ENCODE peak calls at places on chromosomes 16 and 17, in six cellular contexts. One of them, this sample, is unnamed.

GRCh38 chr16:72664122-72664479 is 383.8 kb downstream of the ZFHX3 start:
- DNase-seq in GM19239: no peak
- DNase-seq in activated B cell treated with CpG ODN at 0.5 μM for 24 hours: no peak
- DNase-seq in NCI-H345: peak; percentile 36
- DNase-seq in activated CD4-positive, CD25-positive, alpha-beta regulatory T cell: no peak
- DNase-seq in T1000: no peak
- DNase-seq in this sample: no peak

GRCh38 chr16:66636199-66636598 is 31.7 kb downstream of the CMTM3 start:
- DNase-seq in GM19239: no peak
- DNase-seq in activated B cell treated with CpG ODN at 0.5 μM for 24 hours: no peak
- DNase-seq in NCI-H345: no peak
- DNase-seq in activated CD4-positive, CD25-positive, alpha-beta regulatory T cell: no peak
- DNase-seq in T1000: no peak
- DNase-seq in this sample: no peak

GRCh38 chr17:37274432-37274831 is 101.4 kb upstream of the C17orf78 start:
- DNase-seq in GM19239: no peak
- DNase-seq in activated B cell treated with CpG ODN at 0.5 μM for 24 hours: no peak
- DNase-seq in NCI-H345: no peak
- DNase-seq in activated CD4-positive, CD25-positive, alpha-beta regulatory T cell: no peak
- DNase-seq in T1000: no peak
- DNase-seq in this sample: no peak

GRCh38 chr16:89506791-89507191 is 1.4 kb upstream of the SPG7 start:
- DNase-seq in GM19239: no peak
- DNase-seq in activated B cell treated with CpG ODN at 0.5 μM for 24 hours: no peak
- DNase-seq in NCI-H345: no peak
- DNase-seq in activated CD4-positive, CD25-positive, alpha-beta regulatory T cell: no peak
- DNase-seq in T1000: no peak
- DNase-seq in this sample: no peak

GRCh38 chr16:89586853-89587252 is 11.3 kb downstream of the CPNE7 start:
- DNase-seq in GM19239: no peak
- DNase-seq in activated B cell treated with CpG ODN at 0.5 μM for 24 hours: no peak
- DNase-seq in NCI-H345: no peak
- DNase-seq in activated CD4-positive, CD25-positive, alpha-beta regulatory T cell: no peak
- DNase-seq in T1000: peak; percentile 19
- DNase-seq in this sample: no peak

GRCh38 chr16:85229869-85230416 is 117.7 kb upstream of the CIBAR2 start:
- DNase-seq in GM19239: no peak
- DNase-seq in activated B cell treated with CpG ODN at 0.5 μM for 24 hours: no peak
- DNase-seq in NCI-H345: no peak
- DNase-seq in activated CD4-positive, CD25-positive, alpha-beta regulatory T cell: no peak
- DNase-seq in T1000: no peak
- DNase-seq in this sample: no peak

GRCh38 chr17:65914784-65915342 is 277.1 kb downstream of the CEP112 start:
- DNase-seq in GM19239: peak; percentile 40
- DNase-seq in activated B cell treated with CpG ODN at 0.5 μM for 24 hours: no peak
- DNase-seq in NCI-H345: no peak
- DNase-seq in activated CD4-positive, CD25-positive, alpha-beta regulatory T cell: no peak
- DNase-seq in T1000: no peak
- DNase-seq in this sample: no peak

GRCh38 chr17:57552114-57552601 is 192.9 kb downstream of the CCDC182 start:
- DNase-seq in GM19239: peak; percentile 67
- DNase-seq in activated B cell treated with CpG ODN at 0.5 μM for 24 hours: peak; percentile 46
- DNase-seq in NCI-H345: no peak
- DNase-seq in activated CD4-positive, CD25-positive, alpha-beta regulatory T cell: no peak
- DNase-seq in T1000: no peak
- DNase-seq in this sample: no peak

GRCh38 chr16:69767459-69768229 is 5.5 kb downstream of the WWP2 start:
- DNase-seq in GM19239: no peak
- DNase-seq in activated B cell treated with CpG ODN at 0.5 μM for 24 hours: no peak
- DNase-seq in NCI-H345: no peak
- DNase-seq in activated CD4-positive, CD25-positive, alpha-beta regulatory T cell: no peak
- DNase-seq in T1000: no peak
- DNase-seq in this sample: no peak

GRCh38 chr17:63082952-63083351 is 116.9 kb downstream of the TANC2 start:
- DNase-seq in GM19239: no peak
- DNase-seq in activated B cell treated with CpG ODN at 0.5 μM for 24 hours: no peak
- DNase-seq in NCI-H345: no peak
- DNase-seq in activated CD4-positive, CD25-positive, alpha-beta regulatory T cell: no peak
- DNase-seq in T1000: no peak
- DNase-seq in this sample: no peak

GRCh38 chr16:57544129-57544653 is 1.7 kb downstream of the ADGRG5 start:
- DNase-seq in GM19239: peak; percentile 50
- DNase-seq in activated B cell treated with CpG ODN at 0.5 μM for 24 hours: peak; percentile 64
- DNase-seq in NCI-H345: no peak
- DNase-seq in activated CD4-positive, CD25-positive, alpha-beta regulatory T cell: no peak
- DNase-seq in T1000: no peak
- DNase-seq in this sample: no peak

GRCh38 chr16:85891033-85891775 is 7.8 kb upstream of the IRF8 start:
- DNase-seq in GM19239: no peak
- DNase-seq in activated B cell treated with CpG ODN at 0.5 μM for 24 hours: no peak
- DNase-seq in NCI-H345: no peak
- DNase-seq in activated CD4-positive, CD25-positive, alpha-beta regulatory T cell: no peak
- DNase-seq in T1000: no peak
- DNase-seq in this sample: peak; percentile 81

GRCh38 chr16:14486520-14487303 is 143.3 kb downstream of the PARN start:
- DNase-seq in GM19239: no peak
- DNase-seq in activated B cell treated with CpG ODN at 0.5 μM for 24 hours: no peak
- DNase-seq in NCI-H345: no peak
- DNase-seq in activated CD4-positive, CD25-positive, alpha-beta regulatory T cell: no peak
- DNase-seq in T1000: peak; percentile 75
- DNase-seq in this sample: peak; percentile 80

GRCh38 chr17:45022288-45022648 is 29.2 kb downstream of the DCAKD start:
- DNase-seq in GM19239: no peak
- DNase-seq in activated B cell treated with CpG ODN at 0.5 μM for 24 hours: no peak
- DNase-seq in NCI-H345: no peak
- DNase-seq in activated CD4-positive, CD25-positive, alpha-beta regulatory T cell: no peak
- DNase-seq in T1000: no peak
- DNase-seq in this sample: no peak

GRCh38 chr17:40443196-40443987 is at the start of gene IGFBP4:
- DNase-seq in GM19239: peak; percentile 62
- DNase-seq in activated B cell treated with CpG ODN at 0.5 μM for 24 hours: peak; percentile 72
- DNase-seq in NCI-H345: peak; percentile 70
- DNase-seq in activated CD4-positive, CD25-positive, alpha-beta regulatory T cell: peak; percentile 40
- DNase-seq in T1000: peak; percentile 50
- DNase-seq in this sample: peak; percentile 76

GRCh38 chr17:4852504-4853075 is 19.4 kb downstream of the MINK1 start:
- DNase-seq in GM19239: no peak
- DNase-seq in activated B cell treated with CpG ODN at 0.5 μM for 24 hours: no peak
- DNase-seq in NCI-H345: peak; percentile 33
- DNase-seq in activated CD4-positive, CD25-positive, alpha-beta regulatory T cell: no peak
- DNase-seq in T1000: no peak
- DNase-seq in this sample: no peak

GRCh38 chr17:77320501-77321256 is 179.9 kb downstream of the SEC14L1 start:
- DNase-seq in GM19239: no peak
- DNase-seq in activated B cell treated with CpG ODN at 0.5 μM for 24 hours: peak; percentile 56
- DNase-seq in NCI-H345: no peak
- DNase-seq in activated CD4-positive, CD25-positive, alpha-beta regulatory T cell: no peak
- DNase-seq in T1000: peak; percentile 49
- DNase-seq in this sample: no peak

GRCh38 chr17:41101586-41102259 is at the start of gene KRTAP4-16:
- DNase-seq in GM19239: no peak
- DNase-seq in activated B cell treated with CpG ODN at 0.5 μM for 24 hours: no peak
- DNase-seq in NCI-H345: no peak
- DNase-seq in activated CD4-positive, CD25-positive, alpha-beta regulatory T cell: no peak
- DNase-seq in T1000: no peak
- DNase-seq in this sample: no peak

GRCh38 chr16:27405546-27406451 is 3.8 kb downstream of the IL21R start:
- DNase-seq in GM19239: no peak
- DNase-seq in activated B cell treated with CpG ODN at 0.5 μM for 24 hours: peak; percentile 62
- DNase-seq in NCI-H345: no peak
- DNase-seq in activated CD4-positive, CD25-positive, alpha-beta regulatory T cell: peak; percentile 48
- DNase-seq in T1000: no peak
- DNase-seq in this sample: no peak

GRCh38 chr17:4199818-4200402 is 56.9 kb downstream of the CYB5D2 start:
- DNase-seq in GM19239: peak; percentile 58
- DNase-seq in activated B cell treated with CpG ODN at 0.5 μM for 24 hours: no peak
- DNase-seq in NCI-H345: no peak
- DNase-seq in activated CD4-positive, CD25-positive, alpha-beta regulatory T cell: no peak
- DNase-seq in T1000: no peak
- DNase-seq in this sample: peak; percentile 37

GRCh38 chr17:7842950-7843535 is 9.0 kb downstream of the KDM6B start:
- DNase-seq in GM19239: no peak
- DNase-seq in activated B cell treated with CpG ODN at 0.5 μM for 24 hours: peak; percentile 68
- DNase-seq in NCI-H345: peak; percentile 56
- DNase-seq in activated CD4-positive, CD25-positive, alpha-beta regulatory T cell: no peak
- DNase-seq in T1000: no peak
- DNase-seq in this sample: peak; percentile 72

GRCh38 chr17:40063915-40064531 is 1.3 kb downstream of the THRA start:
- DNase-seq in GM19239: no peak
- DNase-seq in activated B cell treated with CpG ODN at 0.5 μM for 24 hours: no peak
- DNase-seq in NCI-H345: no peak
- DNase-seq in activated CD4-positive, CD25-positive, alpha-beta regulatory T cell: no peak
- DNase-seq in T1000: no peak
- DNase-seq in this sample: no peak

GRCh38 chr17:68910256-68910705 is 44.9 kb downstream of the ABCA8 start:
- DNase-seq in GM19239: no peak
- DNase-seq in activated B cell treated with CpG ODN at 0.5 μM for 24 hours: no peak
- DNase-seq in NCI-H345: no peak
- DNase-seq in activated CD4-positive, CD25-positive, alpha-beta regulatory T cell: no peak
- DNase-seq in T1000: no peak
- DNase-seq in this sample: no peak

GRCh38 chr17:33024688-33025486 is 33.2 kb downstream of the SPACA3 start:
- DNase-seq in GM19239: no peak
- DNase-seq in activated B cell treated with CpG ODN at 0.5 μM for 24 hours: no peak
- DNase-seq in NCI-H345: no peak
- DNase-seq in activated CD4-positive, CD25-positive, alpha-beta regulatory T cell: no peak
- DNase-seq in T1000: no peak
- DNase-seq in this sample: no peak

GRCh38 chr16:83606486-83607030 is 201.2 kb upstream of the HSBP1 start:
- DNase-seq in GM19239: no peak
- DNase-seq in activated B cell treated with CpG ODN at 0.5 μM for 24 hours: no peak
- DNase-seq in NCI-H345: no peak
- DNase-seq in activated CD4-positive, CD25-positive, alpha-beta regulatory T cell: no peak
- DNase-seq in T1000: no peak
- DNase-seq in this sample: no peak

GRCh38 chr16:71883193-71883848 is 661 bp downstream of the ZNF821 start:
- DNase-seq in GM19239: no peak
- DNase-seq in activated B cell treated with CpG ODN at 0.5 μM for 24 hours: peak; percentile 68
- DNase-seq in NCI-H345: peak; percentile 35
- DNase-seq in activated CD4-positive, CD25-positive, alpha-beta regulatory T cell: peak; percentile 12
- DNase-seq in T1000: no peak
- DNase-seq in this sample: peak; percentile 24

GRCh38 chr17:65183736-65184135 is 46.6 kb downstream of the RGS9 start:
- DNase-seq in GM19239: no peak
- DNase-seq in activated B cell treated with CpG ODN at 0.5 μM for 24 hours: no peak
- DNase-seq in NCI-H345: no peak
- DNase-seq in activated CD4-positive, CD25-positive, alpha-beta regulatory T cell: no peak
- DNase-seq in T1000: no peak
- DNase-seq in this sample: no peak

GRCh38 chr16:85473909-85474640 is 139.0 kb upstream of the GSE1 start:
- DNase-seq in GM19239: no peak
- DNase-seq in activated B cell treated with CpG ODN at 0.5 μM for 24 hours: no peak
- DNase-seq in NCI-H345: peak; percentile 47
- DNase-seq in activated CD4-positive, CD25-positive, alpha-beta regulatory T cell: no peak
- DNase-seq in T1000: no peak
- DNase-seq in this sample: no peak

GRCh38 chr17:61617261-61617660 is 26.2 kb upstream of the NACA2 start:
- DNase-seq in GM19239: no peak
- DNase-seq in activated B cell treated with CpG ODN at 0.5 μM for 24 hours: no peak
- DNase-seq in NCI-H345: no peak
- DNase-seq in activated CD4-positive, CD25-positive, alpha-beta regulatory T cell: no peak
- DNase-seq in T1000: no peak
- DNase-seq in this sample: no peak

GRCh38 chr16:25966172-25967097 is 274.7 kb downstream of the HS3ST4 start:
- DNase-seq in GM19239: peak; percentile 18
- DNase-seq in activated B cell treated with CpG ODN at 0.5 μM for 24 hours: no peak
- DNase-seq in NCI-H345: no peak
- DNase-seq in activated CD4-positive, CD25-positive, alpha-beta regulatory T cell: no peak
- DNase-seq in T1000: no peak
- DNase-seq in this sample: no peak

GRCh38 chr16:88857728-88858339 is 907 bp downstream of the TRAPPC2L start:
- DNase-seq in GM19239: peak; percentile 95
- DNase-seq in activated B cell treated with CpG ODN at 0.5 μM for 24 hours: peak; percentile 60
- DNase-seq in NCI-H345: peak; percentile 27
- DNase-seq in activated CD4-positive, CD25-positive, alpha-beta regulatory T cell: peak; percentile 32
- DNase-seq in T1000: peak; percentile 17
- DNase-seq in this sample: peak; percentile 65

GRCh38 chr16:28283798-28284577 is 8.3 kb upstream of the SBK1 start:
- DNase-seq in GM19239: no peak
- DNase-seq in activated B cell treated with CpG ODN at 0.5 μM for 24 hours: no peak
- DNase-seq in NCI-H345: no peak
- DNase-seq in activated CD4-positive, CD25-positive, alpha-beta regulatory T cell: no peak
- DNase-seq in T1000: no peak
- DNase-seq in this sample: no peak

GRCh38 chr17:80008383-80008840 is 27.3 kb downstream of the TBC1D16 start:
- DNase-seq in GM19239: peak; percentile 91
- DNase-seq in activated B cell treated with CpG ODN at 0.5 μM for 24 hours: peak; percentile 77
- DNase-seq in NCI-H345: peak; percentile 99
- DNase-seq in activated CD4-positive, CD25-positive, alpha-beta regulatory T cell: peak; percentile 67
- DNase-seq in T1000: peak; percentile 61
- DNase-seq in this sample: peak; percentile 77